ENCODE peak calls at places on chromosome 19, in nine cellular contexts. Y, A, J, S, N, F, M, B and Q are unnamed samples.

GRCh38 chr19:43409415-43409814 is 5.3 kb upstream of the TEX101 start:
- DNase-seq in Y (no peak), B (no peak), A (no peak), N (no peak), F (no peak), J (no peak), M (no peak), S (no peak), Q (no peak)

GRCh38 chr19:46634656-46635218 is 1.3 kb downstream of the GNG8 start:
- DNase-seq in F (no peak), S (no peak), J (no peak), A (no peak), N (no peak), Y (no peak), M (peak), B (no peak), Q (no peak)

GRCh38 chr19:10760268-10760944 is 42.5 kb downstream of the DNM2 start:
- DNase-seq in N (no peak), J (no peak), Y (no peak), M (no peak), S (no peak), B (no peak), F (no peak), A (peak), Q (peak)

GRCh38 chr19:55473613-55474012 is 2.8 kb upstream of the ZNF628 start:
- DNase-seq in N (no peak), S (no peak), F (no peak), Y (no peak), M (no peak), B (no peak), J (no peak), A (no peak), Q (peak)

GRCh38 chr19:44657211-44657921 is 13.7 kb downstream of the PVR start:
- DNase-seq in B (no peak), F (no peak), S (peak), J (peak), M (peak), N (peak), A (peak), Y (peak), Q (peak)

GRCh38 chr19:42253245-42254082 is 1.5 kb downstream of the ERF start:
- DNase-seq in N (peak), B (no peak), J (no peak), F (no peak), S (peak), Y (peak), A (peak), M (peak), Q (peak)

GRCh38 chr19:53865918-53866696 is 1.6 kb upstream of the MYADM start:
- DNase-seq in N (peak), B (no peak), A (peak), J (peak), S (peak), F (no peak), M (peak), Y (no peak), Q (peak)

GRCh38 chr19:6041991-6042421 is 64.1 kb upstream of the RANBP3 start:
- DNase-seq in N (peak), S (no peak), Y (no peak), F (no peak), J (no peak), B (no peak), A (no peak), M (no peak), Q (no peak)

GRCh38 chr19:22545751-22546150 is 88.4 kb upstream of the ZNF492 start:
- DNase-seq in N (peak), J (peak), B (no peak), A (peak), F (peak), S (no peak), Y (no peak), M (peak), Q (no peak)

GRCh38 chr19:16070366-16070990 is 5.8 kb upstream of the TPM4 start:
- DNase-seq in S (peak), J (no peak), M (no peak), N (peak), F (no peak), Y (peak), A (no peak), B (no peak), Q (no peak)

GRCh38 chr19:29620931-29621351 is 14.9 kb downstream of the POP4 start:
- DNase-seq in N (no peak), Y (no peak), F (no peak), J (no peak), B (no peak), M (no peak), S (no peak), A (no peak), Q (peak)

GRCh38 chr19:49339364-49340068 is 4.3 kb downstream of the CD37 start:
- DNase-seq in B (no peak), Y (no peak), N (peak), A (peak), S (no peak), M (peak), F (no peak), J (peak), Q (peak)

GRCh38 chr19:495440-496332 is 600 bp upstream of the MADCAM1 start:
- DNase-seq in B (no peak), A (peak), M (peak), F (no peak), N (no peak), J (no peak), S (peak), Y (no peak), Q (peak)

GRCh38 chr19:3251229-3251628 is 26.8 kb downstream of the CELF5 start:
- DNase-seq in B (no peak), N (no peak), J (no peak), Y (no peak), S (no peak), M (no peak), A (no peak), F (no peak), Q (no peak)

GRCh38 chr19:7199613-7200533 is 94.3 kb downstream of the INSR start:
- DNase-seq in S (no peak), B (no peak), Y (no peak), N (no peak), F (no peak), A (no peak), J (no peak), M (no peak), Q (no peak)

GRCh38 chr19:21851596-21852345 is 15.8 kb upstream of the ZNF43 start:
- DNase-seq in A (peak), F (peak), S (peak), M (peak), J (peak), N (peak), B (peak), Y (peak), Q (peak)

GRCh38 chr19:41408256-41408655 is 10.6 kb downstream of the BCKDHA start:
- DNase-seq in S (no peak), Y (no peak), A (no peak), M (no peak), J (no peak), F (no peak), N (no peak), B (no peak), Q (no peak)

GRCh38 chr19:32824906-32825608 is 44.5 kb downstream of the SLC7A9 start:
- DNase-seq in Y (no peak), M (no peak), S (no peak), J (no peak), F (no peak), A (no peak), N (no peak), B (no peak), Q (no peak)

GRCh38 chr19:35790981-35791813 is 15.8 kb downstream of the ARHGAP33 start:
- DNase-seq in J (no peak), N (no peak), M (no peak), F (peak), B (no peak), S (peak), Y (no peak), A (peak), Q (no peak)

GRCh38 chr19:17248011-17248776 is 2.5 kb upstream of the NR2F6 start:
- DNase-seq in S (no peak), B (no peak), A (peak), Y (no peak), N (no peak), F (no peak), J (no peak), M (peak), Q (peak)

GRCh38 chr19:4575267-4575793 is 15.8 kb upstream of the SEMA6B start:
- DNase-seq in N (peak), J (peak), F (no peak), S (no peak), Y (no peak), B (peak), M (peak), A (peak), Q (peak)